ENCODE peak calls at places on chromosomes 5 and 9, in seven cellular contexts. One of them, this sample, is unnamed. For H3K36me3, the result is how much of the 10 kb centered on the place peaks cover.

GRCh38 chr9:134055981-134056461 is 11.8 kb downstream of the BRD3 start:
- DNase-seq in body of pancreas: peak
- DNase-seq in Caco-2: no peak
- DNase-seq in tibial nerve: peak
- DNase-seq in tibial artery: peak
- DNase-seq in psoas muscle: peak
- DNase-seq in adrenal gland: peak
- DNase-seq in this sample: no peak

GRCh38 chr5:141373673-141374317 is at the start of gene PCDHGA6:
- DNase-seq in body of pancreas: no peak
- DNase-seq in Caco-2: no peak
- DNase-seq in tibial nerve: no peak
- DNase-seq in tibial artery: no peak
- DNase-seq in psoas muscle: no peak
- DNase-seq in adrenal gland: no peak
- DNase-seq in this sample: no peak

GRCh38 chr5:858726-859125 is 7.9 kb upstream of the ZDHHC11 start:
- DNase-seq in body of pancreas: no peak
- DNase-seq in Caco-2: no peak
- DNase-seq in tibial nerve: no peak
- DNase-seq in tibial artery: no peak
- DNase-seq in psoas muscle: no peak
- DNase-seq in adrenal gland: no peak
- DNase-seq in this sample: no peak

GRCh38 chr5:30581198-30581925 is 612.1 kb upstream of the CDH6 start:
- DNase-seq in body of pancreas: no peak
- DNase-seq in Caco-2: no peak
- DNase-seq in tibial nerve: no peak
- DNase-seq in tibial artery: no peak
- DNase-seq in psoas muscle: no peak
- DNase-seq in adrenal gland: no peak
- DNase-seq in this sample: no peak

GRCh38 chr9:72874344-72874743 is 78.5 kb downstream of the ALDH1A1 start:
- DNase-seq in body of pancreas: no peak
- DNase-seq in Caco-2: no peak
- DNase-seq in tibial nerve: no peak
- DNase-seq in tibial artery: no peak
- DNase-seq in psoas muscle: no peak
- DNase-seq in adrenal gland: no peak
- DNase-seq in this sample: no peak

GRCh38 chr5:93249651-93250289 is 331.2 kb downstream of the NR2F1-AS1 start:
- DNase-seq in body of pancreas: no peak
- DNase-seq in Caco-2: no peak
- DNase-seq in tibial nerve: no peak
- DNase-seq in tibial artery: no peak
- DNase-seq in psoas muscle: no peak
- DNase-seq in adrenal gland: no peak
- DNase-seq in this sample: no peak

GRCh38 chr9:102237094-102237493 is 498.6 kb upstream of the GRIN3A start:
- DNase-seq in body of pancreas: no peak
- DNase-seq in Caco-2: no peak
- DNase-seq in tibial nerve: no peak
- DNase-seq in tibial artery: no peak
- DNase-seq in psoas muscle: no peak
- DNase-seq in adrenal gland: no peak
- DNase-seq in this sample: no peak

GRCh38 chr5:50922942-50923767 is 256.7 kb downstream of the PARP8 start:
- DNase-seq in body of pancreas: no peak
- DNase-seq in Caco-2: no peak
- DNase-seq in tibial nerve: no peak
- DNase-seq in tibial artery: no peak
- DNase-seq in psoas muscle: peak
- DNase-seq in adrenal gland: no peak
- DNase-seq in this sample: no peak

GRCh38 chr9:133139246-133140173 is 18.5 kb upstream of the RALGDS start:
- DNase-seq in body of pancreas: no peak
- DNase-seq in Caco-2: no peak
- DNase-seq in tibial nerve: no peak
- DNase-seq in tibial artery: no peak
- DNase-seq in psoas muscle: no peak
- DNase-seq in adrenal gland: no peak
- DNase-seq in this sample: no peak

GRCh38 chr5:135589152-135589551 is 10.4 kb upstream of the CXCL14 start:
- DNase-seq in body of pancreas: no peak
- DNase-seq in Caco-2: no peak
- DNase-seq in tibial nerve: no peak
- DNase-seq in tibial artery: no peak
- DNase-seq in psoas muscle: no peak
- DNase-seq in adrenal gland: no peak
- DNase-seq in this sample: no peak

GRCh38 chr5:8333977-8334376 is 465.0 kb downstream of the MTRR start:
- DNase-seq in body of pancreas: no peak
- DNase-seq in Caco-2: no peak
- DNase-seq in tibial nerve: no peak
- DNase-seq in tibial artery: no peak
- DNase-seq in psoas muscle: no peak
- DNase-seq in adrenal gland: no peak
- DNase-seq in this sample: no peak

DNA sequence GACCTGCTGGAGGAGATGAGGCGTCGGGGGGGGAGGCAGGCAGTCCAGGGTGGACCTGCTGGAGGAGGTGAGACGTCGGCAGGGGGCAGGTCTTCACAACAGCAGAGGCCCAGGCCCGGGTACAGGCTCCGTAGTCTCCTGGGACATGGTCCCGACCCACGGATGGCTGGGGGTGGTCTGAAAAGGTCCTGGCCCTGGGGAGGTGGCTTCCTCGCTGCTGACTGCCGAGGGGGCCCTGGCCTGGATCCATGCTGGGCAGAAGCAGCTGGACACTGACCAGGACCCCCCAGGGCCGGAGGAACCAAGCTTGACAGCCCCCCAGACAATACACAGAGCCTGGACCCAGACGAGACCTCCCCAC is 8.5 kb downstream of the EGFL7 start:
- DNase-seq in body of pancreas: peak
- DNase-seq in Caco-2: no peak
- DNase-seq in tibial nerve: no peak
- DNase-seq in tibial artery: no peak
- DNase-seq in psoas muscle: no peak
- DNase-seq in adrenal gland: no peak
- DNase-seq in this sample: no peak
- H3K36me3 ChIP-seq in body of pancreas: under half
- H3K36me3 ChIP-seq in Caco-2: under half
- H3K36me3 ChIP-seq in tibial nerve: under half
- H3K36me3 ChIP-seq in tibial artery: under half
- H3K36me3 ChIP-seq in psoas muscle: under half
- H3K36me3 ChIP-seq in adrenal gland: under half
- H3K36me3 ChIP-seq in this sample: under half

DNA sequence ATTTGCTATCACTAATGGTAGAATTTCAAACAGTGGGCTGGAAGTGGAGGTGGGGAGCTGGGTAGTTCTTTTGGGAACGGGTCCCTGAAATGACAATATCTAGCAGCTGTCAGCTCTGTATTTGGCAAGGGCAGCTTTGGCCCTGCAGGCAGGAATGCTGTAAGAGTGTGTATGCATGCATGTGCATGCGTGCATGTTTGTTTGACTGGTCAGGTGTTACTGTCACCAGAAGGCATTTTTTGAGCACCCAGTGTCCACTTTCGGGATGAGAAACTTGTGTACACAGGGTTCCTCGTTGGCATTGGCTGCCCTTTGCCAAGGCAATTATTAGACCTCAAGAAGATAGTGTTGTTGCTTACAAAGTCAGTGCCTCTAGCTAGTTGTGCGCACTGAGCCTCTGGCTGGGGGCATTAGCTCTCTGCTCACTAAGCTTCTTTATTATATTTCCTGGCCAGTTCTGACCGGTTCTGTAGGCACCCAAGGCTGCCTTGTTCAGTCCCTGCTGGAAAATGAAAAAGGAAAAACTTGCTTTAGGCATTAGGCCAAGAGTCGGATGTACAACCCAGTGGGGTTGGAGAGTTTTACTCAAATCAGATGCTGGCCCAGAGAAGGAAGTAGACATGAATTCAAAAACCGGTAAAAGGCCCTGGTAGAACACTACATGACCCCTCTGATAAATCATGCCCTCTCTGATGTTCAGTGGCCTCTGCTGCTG is 2.0 kb downstream of the CYFIP2 start:
- DNase-seq in body of pancreas: no peak
- DNase-seq in Caco-2: no peak
- DNase-seq in tibial nerve: no peak
- DNase-seq in tibial artery: no peak
- DNase-seq in psoas muscle: no peak
- DNase-seq in adrenal gland: no peak
- DNase-seq in this sample: no peak
- H3K4me3 ChIP-seq in body of pancreas: no peak
- H3K4me3 ChIP-seq in Caco-2: no peak
- H3K4me3 ChIP-seq in tibial nerve: no peak
- H3K4me3 ChIP-seq in tibial artery: no peak
- H3K4me3 ChIP-seq in psoas muscle: no peak
- H3K4me3 ChIP-seq in adrenal gland: no peak
- H3K4me3 ChIP-seq in this sample: no peak

GRCh38 chr5:109349419-109349818 is 60.4 kb downstream of the PJA2 start:
- DNase-seq in body of pancreas: no peak
- DNase-seq in Caco-2: no peak
- DNase-seq in tibial nerve: no peak
- DNase-seq in tibial artery: no peak
- DNase-seq in psoas muscle: no peak
- DNase-seq in adrenal gland: no peak
- DNase-seq in this sample: no peak

GRCh38 chr5:109352475-109352874 is 57.3 kb downstream of the PJA2 start:
- DNase-seq in body of pancreas: no peak
- DNase-seq in Caco-2: no peak
- DNase-seq in tibial nerve: no peak
- DNase-seq in tibial artery: no peak
- DNase-seq in psoas muscle: no peak
- DNase-seq in adrenal gland: no peak
- DNase-seq in this sample: no peak

GRCh38 chr5:109347252-109347888 is 62.4 kb downstream of the PJA2 start:
- DNase-seq in body of pancreas: no peak
- DNase-seq in Caco-2: no peak
- DNase-seq in tibial nerve: no peak
- DNase-seq in tibial artery: no peak
- DNase-seq in psoas muscle: no peak
- DNase-seq in adrenal gland: no peak
- DNase-seq in this sample: no peak

GRCh38 chr5:109352024-109352423 is 57.8 kb downstream of the PJA2 start:
- DNase-seq in body of pancreas: no peak
- DNase-seq in Caco-2: no peak
- DNase-seq in tibial nerve: no peak
- DNase-seq in tibial artery: no peak
- DNase-seq in psoas muscle: no peak
- DNase-seq in adrenal gland: no peak
- DNase-seq in this sample: no peak

GRCh38 chr5:109350537-109351270 is 59.1 kb downstream of the PJA2 start:
- DNase-seq in body of pancreas: no peak
- DNase-seq in Caco-2: no peak
- DNase-seq in tibial nerve: no peak
- DNase-seq in tibial artery: no peak
- DNase-seq in psoas muscle: no peak
- DNase-seq in adrenal gland: no peak
- DNase-seq in this sample: no peak
- H3K36me3 ChIP-seq in body of pancreas: under half
- H3K36me3 ChIP-seq in Caco-2: under half
- H3K36me3 ChIP-seq in tibial nerve: under half
- H3K36me3 ChIP-seq in tibial artery: under half
- H3K36me3 ChIP-seq in psoas muscle: under half
- H3K36me3 ChIP-seq in adrenal gland: under half
- H3K36me3 ChIP-seq in this sample: under half

DNA sequence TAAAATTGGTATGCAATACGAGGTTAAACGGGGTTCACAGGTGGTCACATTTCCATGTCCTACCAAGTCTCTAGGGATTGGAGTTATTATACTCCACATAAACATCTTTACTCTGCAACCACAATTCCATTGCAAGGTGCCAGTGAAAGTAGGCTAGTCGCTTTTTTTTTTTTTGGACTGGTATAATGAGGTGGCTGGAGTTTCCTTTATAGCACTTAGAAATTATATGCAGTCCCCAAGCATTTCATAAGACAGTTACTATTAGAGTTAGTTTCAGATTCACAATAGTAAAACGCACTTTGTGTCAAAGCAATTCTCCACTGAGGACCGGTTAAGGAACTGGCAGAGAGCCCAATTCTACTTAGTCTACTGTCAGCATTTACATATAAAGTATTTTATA is 1.4 kb downstream of the MEF2C start:
- DNase-seq in body of pancreas: no peak
- DNase-seq in Caco-2: no peak
- DNase-seq in tibial nerve: no peak
- DNase-seq in tibial artery: no peak
- DNase-seq in psoas muscle: no peak
- DNase-seq in adrenal gland: no peak
- DNase-seq in this sample: no peak
- H3K4me3 ChIP-seq in body of pancreas: peak
- H3K4me3 ChIP-seq in Caco-2: no peak
- H3K4me3 ChIP-seq in tibial nerve: peak
- H3K4me3 ChIP-seq in tibial artery: peak
- H3K4me3 ChIP-seq in psoas muscle: peak
- H3K4me3 ChIP-seq in adrenal gland: no peak
- H3K4me3 ChIP-seq in this sample: peak

DNA sequence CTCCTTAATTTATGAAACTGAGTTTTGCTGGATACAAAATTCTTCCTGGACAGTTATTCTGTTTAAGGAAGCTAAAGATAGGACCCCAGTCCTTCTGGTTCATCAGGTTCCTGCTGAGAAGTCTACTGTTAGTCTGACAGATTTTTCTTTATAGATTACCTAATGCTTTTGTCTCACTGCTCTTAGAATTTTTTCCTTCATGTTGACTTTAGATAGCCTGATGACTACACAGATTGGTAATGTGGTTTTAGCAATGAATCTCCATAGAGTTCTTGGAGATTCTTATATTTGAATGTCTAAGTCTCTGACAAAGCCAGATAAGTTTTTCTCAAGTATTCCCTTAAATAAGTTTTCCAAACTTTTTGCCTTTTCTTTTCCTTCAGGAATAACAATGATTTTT is 419.7 kb downstream of the CDH10 start:
- DNase-seq in body of pancreas: no peak
- DNase-seq in Caco-2: no peak
- DNase-seq in tibial nerve: no peak
- DNase-seq in tibial artery: no peak
- DNase-seq in psoas muscle: no peak
- DNase-seq in adrenal gland: no peak
- DNase-seq in this sample: no peak
- H3K36me3 ChIP-seq in body of pancreas: under half
- H3K36me3 ChIP-seq in Caco-2: under half
- H3K36me3 ChIP-seq in tibial nerve: under half
- H3K36me3 ChIP-seq in tibial artery: under half
- H3K36me3 ChIP-seq in psoas muscle: under half
- H3K36me3 ChIP-seq in adrenal gland: under half
- H3K36me3 ChIP-seq in this sample: under half

DNA sequence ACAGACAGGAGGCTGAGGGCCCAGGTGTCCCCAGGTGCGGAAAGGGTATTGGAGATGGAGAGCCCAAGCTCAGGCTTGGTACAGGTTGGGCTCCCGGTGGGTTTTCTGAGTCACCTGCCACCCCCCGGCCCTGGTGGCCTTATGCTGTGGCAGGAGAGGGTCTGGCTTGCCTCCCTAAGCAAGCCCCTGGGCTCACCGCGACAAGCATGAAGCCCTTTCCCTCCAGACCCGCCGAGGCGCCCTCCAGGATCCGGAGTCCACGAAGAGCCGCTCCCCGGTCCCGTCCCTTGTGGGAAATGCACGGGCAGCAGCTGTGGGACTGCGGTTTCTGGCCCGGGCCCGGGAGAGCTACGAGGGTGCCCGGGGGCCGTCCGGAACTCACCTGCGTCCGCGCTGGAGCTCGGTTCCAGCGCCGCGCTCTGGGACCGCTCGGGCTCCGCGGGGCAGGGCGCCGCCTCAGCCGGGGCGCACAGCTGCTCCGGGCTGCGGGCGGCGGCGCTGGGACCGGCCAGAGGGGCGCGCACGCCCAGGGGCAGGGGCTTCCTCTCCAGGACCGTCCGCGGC is 767 bp downstream of the SAPCD2 start:
- DNase-seq in body of pancreas: no peak
- DNase-seq in Caco-2: no peak
- DNase-seq in tibial nerve: no peak
- DNase-seq in tibial artery: no peak
- DNase-seq in psoas muscle: peak
- DNase-seq in adrenal gland: no peak
- DNase-seq in this sample: no peak
- H3K4me3 ChIP-seq in body of pancreas: no peak
- H3K4me3 ChIP-seq in Caco-2: peak
- H3K4me3 ChIP-seq in tibial nerve: no peak
- H3K4me3 ChIP-seq in tibial artery: no peak
- H3K4me3 ChIP-seq in psoas muscle: no peak
- H3K4me3 ChIP-seq in adrenal gland: no peak
- H3K4me3 ChIP-seq in this sample: peak